ENCODE peak calls at places on chromosome 6, in seven cellular contexts. H is HepG2, A is K562, W is HCT116, V is SK-N-SH, B is H1, R is GM12878. I is an unnamed sample.

GRCh38 chr6:21601932-21602390 is 8.4 kb downstream of the SOX4 start:
- DNase-seq in A (no peak), R (no peak), H (no peak), V (no peak), W (no peak), B (no peak), I (no peak)

GRCh38 chr6:12483712-12484111 is 193.6 kb downstream of the EDN1 start:
- DNase-seq in V (no peak), H (no peak), B (no peak), A (no peak), W (peak; percentile 77), R (peak; percentile 64), I (no peak)

GRCh38 chr6:139533573-139534471 is 159.4 kb upstream of the CITED2 start:
- DNase-seq in V (no peak), H (no peak), R (no peak), B (no peak), A (peak; percentile 70), W (peak; percentile 55), I (no peak)

GRCh38 chr6:85460154-85460950 is 10.5 kb downstream of the NT5E start:
- DNase-seq in W (no peak), H (no peak), V (no peak), B (no peak), R (no peak), A (no peak), I (no peak)

GRCh38 chr6:18465410-18466154 is 78.4 kb downstream of the RNF144B start:
- DNase-seq in A (no peak), H (no peak), W (no peak), R (no peak), V (no peak), B (no peak), I (no peak)

GRCh38 chr6:11197175-11197535 is 35.3 kb downstream of the NEDD9 start:
- DNase-seq in A (no peak), V (no peak), H (no peak), R (no peak), B (no peak), W (no peak), I (no peak)

GRCh38 chr6:160160929-160161646 is 39.5 kb downstream of the SLC22A1 start:
- DNase-seq in H (no peak), A (no peak), V (no peak), W (no peak), B (no peak), R (no peak), I (no peak)

GRCh38 chr6:21590345-21590744 is 3.2 kb upstream of the SOX4 start:
- DNase-seq in W (no peak), A (no peak), H (no peak), R (no peak), V (no peak), B (no peak), I (no peak)

GRCh38 chr6:25601797-25602679 is 50.0 kb upstream of the SCGN start:
- DNase-seq in A (peak; percentile 42), V (peak; percentile 49), H (peak; percentile 60), R (no peak), W (peak; percentile 28), B (no peak), I (peak; percentile 40)

GRCh38 chr6:47126647-47127339 is 84.7 kb upstream of the ADGRF1 start:
- DNase-seq in H (peak; percentile 91), W (no peak), V (no peak), A (no peak), B (no peak), R (no peak), I (peak; percentile 54)

GRCh38 chr6:131782764-131783163 is 25.1 kb upstream of the ENPP1 start:
- DNase-seq in B (no peak), R (no peak), H (no peak), V (no peak), A (no peak), W (no peak), I (no peak)

DNA sequence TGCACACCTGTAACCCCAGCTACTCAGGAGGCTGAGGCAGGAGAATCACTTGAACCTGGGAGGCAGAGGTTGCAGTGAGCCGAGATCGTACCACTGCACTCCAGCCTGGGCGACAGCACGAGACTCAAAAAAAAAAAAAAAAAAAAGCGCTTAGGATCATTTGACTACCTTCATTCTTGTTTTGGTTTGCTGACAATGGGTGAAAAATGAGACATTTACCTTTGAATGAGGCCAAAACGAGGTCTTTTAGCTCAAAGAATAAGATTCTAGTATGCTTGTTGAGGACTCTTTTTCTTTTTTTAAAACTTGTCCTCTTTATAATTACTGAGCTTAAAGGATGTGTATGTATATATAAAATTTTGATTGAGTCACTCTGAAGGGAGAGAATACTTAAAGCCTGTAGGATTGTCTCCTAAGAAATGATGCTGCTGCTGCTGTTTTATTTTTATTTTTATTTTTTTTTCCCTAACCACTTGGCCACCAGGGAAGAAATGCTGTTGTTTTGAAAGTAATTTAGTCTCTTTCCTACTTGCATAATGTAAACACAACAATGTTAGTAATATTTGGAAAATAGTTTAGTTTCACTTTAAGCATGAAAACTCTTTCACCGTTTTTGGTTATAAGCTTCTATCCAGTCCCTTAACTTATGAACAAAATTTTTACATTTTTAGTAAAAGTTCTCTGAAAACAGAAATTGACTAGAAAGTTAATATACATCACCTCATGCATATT is 7.9 kb downstream of the UBR2 start:
- DNase-seq in B (no peak), A (no peak), W (no peak), R (no peak), H (no peak), V (no peak), I (no peak)
- TF ChIP-seq JUND in B (no peak), A (no peak), W (no peak), R (no peak), H (no peak), V (no peak), I (no peak)

GRCh38 chr6:23016701-23017100 is 447.3 kb downstream of the HDGFL1 start:
- DNase-seq in W (no peak), R (no peak), A (no peak), H (no peak), V (no peak), B (no peak), I (no peak)

GRCh38 chr6:23013776-23014175 is 444.4 kb downstream of the HDGFL1 start:
- DNase-seq in B (no peak), V (no peak), W (no peak), A (no peak), R (no peak), H (no peak), I (no peak)
- TF ChIP-seq JUND in B (no peak), V (no peak), W (no peak), A (no peak), R (no peak), H (no peak), I (no peak)

DNA sequence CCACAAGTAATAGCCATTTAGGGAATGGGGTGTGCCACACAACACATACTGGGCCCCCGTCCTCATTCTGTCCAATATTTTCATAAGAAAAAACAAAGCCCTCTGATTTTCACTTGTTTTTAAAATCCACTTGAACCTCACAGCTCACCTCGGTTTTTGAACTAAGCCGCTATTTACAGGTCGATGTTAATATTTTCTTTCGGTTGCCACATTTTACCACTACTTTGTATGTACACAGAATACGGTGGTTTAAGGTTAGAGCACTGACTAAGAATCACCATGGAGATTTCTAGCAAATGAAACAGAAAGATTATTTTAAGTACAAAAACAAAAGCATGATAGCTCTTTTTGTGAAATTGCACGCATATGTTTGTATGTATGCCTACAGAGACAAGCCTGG is 143.8 kb downstream of the UST start:
- DNase-seq in A (no peak), V (no peak), R (no peak), H (peak; percentile 7), W (no peak), B (no peak), I (no peak)
- TF ChIP-seq JUND in A (no peak), V (no peak), R (no peak), H (no peak), W (no peak), B (no peak), I (no peak)

GRCh38 chr6:29941476-29941875 is 856 bp upstream of the HLA-A start:
- DNase-seq in V (no peak), R (no peak), A (no peak), H (no peak), W (no peak), B (no peak), I (no peak)

GRCh38 chr6:29942275-29943052 is at the start of gene HLA-A:
- DNase-seq in W (peak; percentile 87), R (peak; percentile 92), A (no peak), B (peak; percentile 60), V (peak; percentile 91), H (peak; percentile 94), I (peak; percentile 95)

GRCh38 chr6:29941916-29942274 is 437 bp upstream of the HLA-A start:
- DNase-seq in V (peak; percentile 32), W (no peak), H (no peak), B (no peak), A (no peak), R (no peak), I (peak; percentile 50)

GRCh38 chr6:29945421-29945820 is 3.1 kb downstream of the HLA-A start:
- DNase-seq in W (no peak), R (no peak), A (no peak), B (no peak), V (no peak), H (no peak), I (no peak)

GRCh38 chr6:29943053-29943966 is 978 bp downstream of the HLA-A start:
- DNase-seq in B (no peak), W (no peak), H (no peak), R (no peak), A (no peak), V (peak; percentile 50), I (no peak)
- TF ChIP-seq JUND in B (no peak), W (no peak), H (no peak), R (no peak), A (no peak), V (no peak), I (no peak)

DNA sequence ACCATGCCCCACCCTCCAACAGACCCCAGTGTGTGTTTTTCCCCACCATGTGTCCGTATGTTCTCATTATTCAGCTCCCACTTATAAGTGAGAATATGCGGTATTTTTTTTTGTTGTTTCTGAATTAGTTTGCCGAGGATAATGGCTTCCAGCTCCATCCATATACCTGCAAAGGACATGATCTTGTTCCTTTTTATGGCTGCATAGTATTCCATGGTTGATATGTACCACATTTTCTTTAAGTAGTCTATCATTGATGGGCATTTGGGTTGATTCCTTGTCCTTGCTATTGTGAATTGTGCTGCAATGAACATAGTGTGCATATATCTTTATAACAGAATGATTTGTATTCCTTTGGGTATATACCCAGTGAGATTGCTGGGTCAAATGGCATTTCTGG is 176.9 kb downstream of the UTRN start:
- DNase-seq in R (no peak), H (no peak), W (no peak), A (no peak), B (no peak), V (no peak), I (no peak)
- TF ChIP-seq JUND in R (no peak), H (no peak), W (no peak), A (no peak), B (no peak), V (no peak), I (no peak)

DNA sequence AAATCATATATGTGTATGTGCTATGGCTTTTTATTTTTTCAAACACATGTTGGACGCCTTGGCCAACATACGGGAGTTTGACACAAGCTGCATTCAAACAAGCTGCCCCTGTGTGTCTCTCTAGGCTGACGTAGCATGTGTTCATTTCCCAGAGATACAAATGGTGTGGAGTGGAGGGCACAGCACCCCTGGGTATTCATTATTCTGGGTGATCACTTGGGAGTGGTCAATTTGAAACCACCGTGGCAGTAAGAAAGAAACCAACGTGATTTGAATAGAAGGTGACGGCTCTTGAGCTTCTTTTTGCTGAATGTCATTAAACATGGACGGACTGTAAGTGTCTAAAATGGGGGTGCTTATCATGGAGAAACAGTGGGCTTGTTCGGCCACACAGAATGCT is 1261.8 kb upstream of the CITED2 start:
- DNase-seq in V (no peak), W (no peak), B (no peak), R (peak; percentile 30), H (no peak), A (no peak), I (no peak)
- TF ChIP-seq JUND in V (no peak), W (no peak), B (no peak), R (no peak), H (no peak), A (no peak), I (no peak)